ENCODE peak calls at places on chromosomes 5 and 9, in seven cellular contexts. One of them, this sample, is unnamed.

GRCh38 chr9:108919517-108919916 is 14.4 kb downstream of the ELP1 start:
- DNase-seq in HepG2: peak
- DNase-seq in K562: no peak
- DNase-seq in HCT116: no peak
- DNase-seq in SK-N-SH: no peak
- DNase-seq in GM12878: no peak
- DNase-seq in H1: no peak
- DNase-seq in this sample: peak

GRCh38 chr9:72943844-72944462 is 8.9 kb downstream of the ALDH1A1 start:
- DNase-seq in HepG2: no peak
- DNase-seq in K562: no peak
- DNase-seq in HCT116: no peak
- DNase-seq in SK-N-SH: no peak
- DNase-seq in GM12878: no peak
- DNase-seq in H1: no peak
- DNase-seq in this sample: no peak

GRCh38 chr9:78189461-78189860 is 46.4 kb upstream of the CEP78 start:
- DNase-seq in HepG2: no peak
- DNase-seq in K562: no peak
- DNase-seq in HCT116: no peak
- DNase-seq in SK-N-SH: no peak
- DNase-seq in GM12878: no peak
- DNase-seq in H1: no peak
- DNase-seq in this sample: no peak

GRCh38 chr5:147796556-147797308 is 14.2 kb upstream of the JAKMIP2 start:
- DNase-seq in HepG2: no peak
- DNase-seq in K562: no peak
- DNase-seq in HCT116: no peak
- DNase-seq in SK-N-SH: no peak
- DNase-seq in GM12878: no peak
- DNase-seq in H1: no peak
- DNase-seq in this sample: no peak

GRCh38 chr5:65037845-65038815 is 269.4 kb downstream of the CWC27 start:
- DNase-seq in HepG2: peak
- DNase-seq in K562: peak
- DNase-seq in HCT116: peak
- DNase-seq in SK-N-SH: no peak
- DNase-seq in GM12878: no peak
- DNase-seq in H1: peak
- DNase-seq in this sample: peak

GRCh38 chr5:32551194-32551593 is 34.2 kb upstream of the SUB1 start:
- DNase-seq in HepG2: no peak
- DNase-seq in K562: no peak
- DNase-seq in HCT116: no peak
- DNase-seq in SK-N-SH: no peak
- DNase-seq in GM12878: no peak
- DNase-seq in H1: no peak
- DNase-seq in this sample: no peak

GRCh38 chr9:136075134-136075841 is 19.8 kb downstream of the NACC2 start:
- DNase-seq in HepG2: no peak
- DNase-seq in K562: no peak
- DNase-seq in HCT116: no peak
- DNase-seq in SK-N-SH: peak
- DNase-seq in GM12878: no peak
- DNase-seq in H1: peak
- DNase-seq in this sample: no peak

GRCh38 chr5:65213921-65214525 is 267.7 kb downstream of the ADAMTS6 start:
- DNase-seq in HepG2: peak
- DNase-seq in K562: peak
- DNase-seq in HCT116: peak
- DNase-seq in SK-N-SH: peak
- DNase-seq in GM12878: no peak
- DNase-seq in H1: no peak
- DNase-seq in this sample: peak

GRCh38 chr9:129796029-129796910 is 6.7 kb upstream of the TOR1B start:
- DNase-seq in HepG2: no peak
- DNase-seq in K562: peak
- DNase-seq in HCT116: no peak
- DNase-seq in SK-N-SH: no peak
- DNase-seq in GM12878: no peak
- DNase-seq in H1: no peak
- DNase-seq in this sample: no peak

GRCh38 chr9:34559616-34560546 is 29.6 kb downstream of the CNTFR start:
- DNase-seq in HepG2: peak
- DNase-seq in K562: no peak
- DNase-seq in HCT116: no peak
- DNase-seq in SK-N-SH: peak
- DNase-seq in GM12878: no peak
- DNase-seq in H1: no peak
- DNase-seq in this sample: no peak

GRCh38 chr5:530001-530400 is 5.8 kb upstream of the SLC9A3 start:
- DNase-seq in HepG2: no peak
- DNase-seq in K562: no peak
- DNase-seq in HCT116: no peak
- DNase-seq in SK-N-SH: no peak
- DNase-seq in GM12878: peak
- DNase-seq in H1: no peak
- DNase-seq in this sample: no peak

GRCh38 chr5:128684951-128685350 is 146.9 kb upstream of the FBN2 start:
- DNase-seq in HepG2: no peak
- DNase-seq in K562: no peak
- DNase-seq in HCT116: no peak
- DNase-seq in SK-N-SH: no peak
- DNase-seq in GM12878: no peak
- DNase-seq in H1: no peak
- DNase-seq in this sample: no peak

GRCh38 chr5:124665035-124665434 is 81.4 kb downstream of the ZNF608 start:
- DNase-seq in HepG2: no peak
- DNase-seq in K562: no peak
- DNase-seq in HCT116: no peak
- DNase-seq in SK-N-SH: no peak
- DNase-seq in GM12878: no peak
- DNase-seq in H1: no peak
- DNase-seq in this sample: no peak

GRCh38 chr9:110337727-110338522 is at the start of gene TXNDC8:
- DNase-seq in HepG2: no peak
- DNase-seq in K562: no peak
- DNase-seq in HCT116: no peak
- DNase-seq in SK-N-SH: no peak
- DNase-seq in GM12878: no peak
- DNase-seq in H1: no peak
- DNase-seq in this sample: no peak
- TF ChIP-seq JUND in HepG2: no peak
- TF ChIP-seq JUND in K562: no peak
- TF ChIP-seq JUND in HCT116: no peak
- TF ChIP-seq JUND in SK-N-SH: no peak
- TF ChIP-seq JUND in GM12878: no peak
- TF ChIP-seq JUND in H1: no peak
- TF ChIP-seq JUND in this sample: no peak

GRCh38 chr5:102867999-102868662 is 113.0 kb downstream of the PAM start:
- DNase-seq in HepG2: no peak
- DNase-seq in K562: no peak
- DNase-seq in HCT116: no peak
- DNase-seq in SK-N-SH: no peak
- DNase-seq in GM12878: no peak
- DNase-seq in H1: no peak
- DNase-seq in this sample: no peak

GRCh38 chr5:102865510-102866314 is 110.6 kb downstream of the PAM start:
- DNase-seq in HepG2: no peak
- DNase-seq in K562: no peak
- DNase-seq in HCT116: peak
- DNase-seq in SK-N-SH: peak
- DNase-seq in GM12878: peak
- DNase-seq in H1: peak
- DNase-seq in this sample: peak

GRCh38 chr5:102865171-102865509 is 110.0 kb downstream of the PAM start:
- DNase-seq in HepG2: no peak
- DNase-seq in K562: no peak
- DNase-seq in HCT116: peak
- DNase-seq in SK-N-SH: no peak
- DNase-seq in GM12878: no peak
- DNase-seq in H1: no peak
- DNase-seq in this sample: no peak

GRCh38 chr5:102863764-102864560 is 108.9 kb downstream of the PAM start:
- DNase-seq in HepG2: no peak
- DNase-seq in K562: no peak
- DNase-seq in HCT116: peak
- DNase-seq in SK-N-SH: no peak
- DNase-seq in GM12878: no peak
- DNase-seq in H1: no peak
- DNase-seq in this sample: no peak

DNA sequence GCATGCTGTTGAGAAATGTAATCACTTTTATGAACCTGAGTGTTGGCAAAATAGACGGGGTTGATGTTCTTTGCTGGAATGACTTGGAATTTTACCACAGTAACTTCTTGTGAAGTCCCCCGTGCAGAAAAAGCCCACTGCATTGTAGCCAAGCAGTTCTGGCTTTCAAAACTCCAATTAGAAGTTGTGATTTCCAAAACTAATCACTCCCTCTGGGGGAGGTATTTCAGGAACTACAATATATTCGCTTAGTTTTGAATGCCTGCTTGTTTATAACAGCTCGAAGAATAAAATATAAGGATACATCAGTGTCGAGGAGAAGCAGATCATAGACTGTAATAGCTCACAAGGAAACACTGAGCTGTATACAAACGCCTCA is 111.2 kb downstream of the PAM start:
- DNase-seq in HepG2: no peak
- DNase-seq in K562: no peak
- DNase-seq in HCT116: no peak
- DNase-seq in SK-N-SH: no peak
- DNase-seq in GM12878: no peak
- DNase-seq in H1: no peak
- DNase-seq in this sample: no peak
- TF ChIP-seq JUND in HepG2: no peak
- TF ChIP-seq JUND in K562: no peak
- TF ChIP-seq JUND in HCT116: no peak
- TF ChIP-seq JUND in SK-N-SH: no peak
- TF ChIP-seq JUND in GM12878: no peak
- TF ChIP-seq JUND in H1: no peak
- TF ChIP-seq JUND in this sample: no peak

GRCh38 chr9:16715404-16715803 is 155.1 kb downstream of the BNC2 start:
- DNase-seq in HepG2: no peak
- DNase-seq in K562: no peak
- DNase-seq in HCT116: no peak
- DNase-seq in SK-N-SH: no peak
- DNase-seq in GM12878: no peak
- DNase-seq in H1: no peak
- DNase-seq in this sample: no peak
- TF ChIP-seq JUND in HepG2: no peak
- TF ChIP-seq JUND in K562: no peak
- TF ChIP-seq JUND in HCT116: no peak
- TF ChIP-seq JUND in SK-N-SH: no peak
- TF ChIP-seq JUND in GM12878: no peak
- TF ChIP-seq JUND in H1: no peak
- TF ChIP-seq JUND in this sample: no peak

GRCh38 chr9:87327567-87328125 is 170.0 kb upstream of the DAPK1 start:
- DNase-seq in HepG2: no peak
- DNase-seq in K562: no peak
- DNase-seq in HCT116: no peak
- DNase-seq in SK-N-SH: peak
- DNase-seq in GM12878: no peak
- DNase-seq in H1: no peak
- DNase-seq in this sample: no peak

GRCh38 chr9:87320485-87320884 is 177.2 kb upstream of the DAPK1 start:
- DNase-seq in HepG2: no peak
- DNase-seq in K562: no peak
- DNase-seq in HCT116: no peak
- DNase-seq in SK-N-SH: no peak
- DNase-seq in GM12878: no peak
- DNase-seq in H1: no peak
- DNase-seq in this sample: no peak

GRCh38 chr9:87323933-87324332 is 173.7 kb upstream of the DAPK1 start:
- DNase-seq in HepG2: no peak
- DNase-seq in K562: no peak
- DNase-seq in HCT116: no peak
- DNase-seq in SK-N-SH: no peak
- DNase-seq in GM12878: no peak
- DNase-seq in H1: no peak
- DNase-seq in this sample: no peak

GRCh38 chr9:87324613-87325194 is 173.0 kb upstream of the DAPK1 start:
- DNase-seq in HepG2: peak
- DNase-seq in K562: peak
- DNase-seq in HCT116: peak
- DNase-seq in SK-N-SH: peak
- DNase-seq in GM12878: peak
- DNase-seq in H1: no peak
- DNase-seq in this sample: peak

DNA sequence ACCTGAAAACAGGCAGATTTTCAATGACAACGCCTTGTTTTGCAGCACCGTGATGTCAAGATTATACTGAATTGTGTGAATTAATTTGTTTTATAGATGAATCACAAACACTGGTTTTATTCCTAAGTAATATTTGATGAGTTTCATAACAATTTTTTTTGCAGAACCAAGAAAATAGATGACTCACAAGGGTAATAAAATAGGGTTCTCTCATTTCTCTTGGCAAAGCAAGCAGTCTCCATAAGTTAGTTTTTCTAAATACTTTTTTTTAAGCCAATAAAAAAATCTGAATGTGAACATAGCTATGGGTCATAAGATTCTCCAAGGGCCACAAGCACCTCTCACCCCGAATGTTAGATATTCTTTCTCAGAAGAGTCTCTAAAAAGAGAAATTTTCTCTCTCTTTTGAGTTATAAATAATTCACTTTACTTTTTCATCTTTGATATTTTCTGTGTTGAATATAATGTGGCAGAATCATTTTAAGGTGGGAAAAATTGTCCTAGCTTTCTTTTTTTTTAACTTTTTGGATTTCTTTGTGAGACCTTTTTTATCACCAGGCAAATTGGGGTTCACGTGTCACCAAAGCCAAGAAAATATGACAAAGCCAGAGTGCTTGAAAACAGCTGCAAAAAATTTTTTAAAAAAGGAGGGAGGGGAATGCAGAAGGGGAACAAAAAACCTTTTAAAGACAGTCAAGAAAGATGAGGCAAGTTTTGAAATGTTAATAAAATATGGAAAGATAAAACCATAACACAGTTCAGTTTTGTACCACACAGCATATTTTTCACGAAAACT is 174.6 kb upstream of the DAPK1 start:
- DNase-seq in HepG2: no peak
- DNase-seq in K562: no peak
- DNase-seq in HCT116: no peak
- DNase-seq in SK-N-SH: no peak
- DNase-seq in GM12878: no peak
- DNase-seq in H1: no peak
- DNase-seq in this sample: no peak
- TF ChIP-seq JUND in HepG2: no peak
- TF ChIP-seq JUND in K562: no peak
- TF ChIP-seq JUND in HCT116: no peak
- TF ChIP-seq JUND in SK-N-SH: peak
- TF ChIP-seq JUND in GM12878: no peak
- TF ChIP-seq JUND in H1: no peak
- TF ChIP-seq JUND in this sample: no peak

GRCh38 chr9:5920860-5921328 is 30.2 kb downstream of the MLANA start:
- DNase-seq in HepG2: no peak
- DNase-seq in K562: no peak
- DNase-seq in HCT116: no peak
- DNase-seq in SK-N-SH: no peak
- DNase-seq in GM12878: peak
- DNase-seq in H1: no peak
- DNase-seq in this sample: no peak
- TF ChIP-seq JUND in HepG2: no peak
- TF ChIP-seq JUND in K562: no peak
- TF ChIP-seq JUND in HCT116: no peak
- TF ChIP-seq JUND in SK-N-SH: no peak
- TF ChIP-seq JUND in GM12878: peak
- TF ChIP-seq JUND in H1: no peak
- TF ChIP-seq JUND in this sample: no peak

This sample was measured in T47D.